ENCODE peak calls at places on chromosomes 11 and 22, in six cellular contexts. B is esophagus squamous epithelium, G is uterus, I is lower lobe of right lung, E is adipocyte, S is small intestine. F is an unnamed sample.

GRCh38 chr11:22670803-22671202 is 4.4 kb downstream of the GAS2 start:
- DNase-seq in I (no peak), G (no peak), S (peak), E (no peak), B (no peak), F (peak)

GRCh38 chr22:35850831-35851230 is 133.2 kb downstream of the APOL5 start:
- DNase-seq in B (no peak), S (no peak), G (no peak), E (no peak), I (no peak), F (no peak)

GRCh38 chr11:122127020-122127419 is 11.0 kb upstream of the BLID start:
- DNase-seq in S (no peak), G (no peak), E (no peak), I (no peak), B (no peak), F (no peak)

GRCh38 chr11:112837162-112837826 is 123.9 kb upstream of the NCAM1 start:
- DNase-seq in B (no peak), E (no peak), G (no peak), I (no peak), S (no peak), F (peak)

GRCh38 chr11:38332046-38332445 is 1734.0 kb upstream of the RAG2 start:
- DNase-seq in B (no peak), G (no peak), S (no peak), E (no peak), I (no peak), F (no peak)

GRCh38 chr11:96015911-96016565 is 92.1 kb upstream of the MTMR2 start:
- DNase-seq in G (no peak), B (no peak), I (no peak), E (no peak), S (no peak), F (peak)

GRCh38 chr11:105802390-105802789 is 192.5 kb downstream of the GRIA4 start:
- DNase-seq in B (no peak), I (no peak), G (no peak), E (no peak), S (no peak), F (no peak)

GRCh38 chr11:79894111-79894510 is 453.3 kb upstream of the TENM4 start:
- DNase-seq in B (no peak), S (no peak), I (no peak), G (no peak), E (no peak), F (no peak)

GRCh38 chr22:29879738-29880137 is 3.2 kb upstream of the MTMR3 start:
- DNase-seq in S (no peak), B (no peak), E (no peak), I (no peak), G (no peak), F (no peak)

GRCh38 chr11:134642206-134642605 is 230.2 kb upstream of the B3GAT1 start:
- DNase-seq in G (no peak), E (no peak), B (no peak), S (peak), I (no peak), F (no peak)

GRCh38 chr11:114987171-114987760 is 308.9 kb downstream of the NXPE2 start:
- DNase-seq in S (no peak), E (no peak), B (no peak), G (no peak), I (no peak), F (no peak)

GRCh38 chr11:64859542-64860414 is 15.3 kb upstream of the CDC42BPG start:
- DNase-seq in I (no peak), G (no peak), S (peak), B (no peak), E (no peak), F (no peak)

GRCh38 chr11:1519028-1519736 is 32.6 kb upstream of the MOB2 start:
- DNase-seq in G (no peak), I (no peak), B (no peak), S (no peak), E (no peak), F (no peak)

GRCh38 chr11:130478881-130479280 is 30.4 kb downstream of the ADAMTS15 start:
- DNase-seq in E (peak), B (no peak), G (no peak), S (no peak), I (no peak), F (peak)

GRCh38 chr11:78684377-78684776 is 109.7 kb upstream of the NARS2 start:
- DNase-seq in I (no peak), G (no peak), S (no peak), E (no peak), B (no peak), F (peak)

GRCh38 chr22:20131593-20131855 is at the start of gene ZDHHC8:
- DNase-seq in I (no peak), S (no peak), G (no peak), B (no peak), E (no peak), F (peak)

GRCh38 chr11:63800921-63801320 is 12.3 kb upstream of the SPINDOC start:
- DNase-seq in E (no peak), B (no peak), I (no peak), G (no peak), S (no peak), F (no peak)

GRCh38 chr11:63805844-63806415 is 7.3 kb upstream of the SPINDOC start:
- DNase-seq in E (no peak), G (no peak), S (no peak), I (no peak), B (no peak), F (no peak)

GRCh38 chr11:63804259-63804658 is 9.0 kb upstream of the SPINDOC start:
- DNase-seq in I (no peak), G (no peak), E (no peak), S (peak), B (no peak), F (no peak)

DNA sequence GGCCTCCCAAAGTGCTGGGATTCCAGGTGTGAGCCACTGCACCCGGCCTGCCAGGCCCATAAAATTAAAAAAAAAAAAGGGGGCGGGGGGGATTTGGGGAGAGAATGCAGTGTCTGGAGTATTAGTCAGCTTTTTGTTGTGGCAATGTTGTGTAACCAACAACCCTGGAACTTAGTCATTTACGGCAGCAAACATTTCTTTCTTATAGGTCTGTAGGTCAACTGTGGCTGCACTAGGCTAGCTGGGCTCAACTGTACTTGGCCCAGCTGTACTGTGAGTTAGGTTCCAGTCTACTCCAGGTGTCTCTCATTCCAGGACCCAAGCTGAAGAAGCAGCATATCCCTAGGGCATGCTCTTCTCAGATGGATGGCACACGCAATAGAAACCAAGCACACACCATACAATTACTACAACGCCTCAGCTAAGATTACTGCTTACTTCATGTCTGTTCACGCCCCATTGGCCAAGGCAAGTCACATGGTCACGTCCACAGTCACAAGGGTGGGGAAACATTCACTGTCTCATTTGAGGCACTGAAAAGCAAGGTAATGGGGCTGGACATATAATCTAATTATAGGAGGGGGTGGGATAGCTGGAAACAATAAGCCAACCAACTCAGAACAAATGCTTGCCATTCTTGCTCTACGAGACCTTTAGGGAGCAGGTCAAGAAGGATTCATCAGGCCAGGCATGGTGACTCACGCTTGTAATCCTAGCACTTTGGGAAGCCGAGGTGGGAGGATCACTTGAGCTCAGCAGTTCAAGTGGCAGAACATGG is 10.4 kb upstream of the SPINDOC start:
- DNase-seq in I (no peak), E (peak), B (no peak), S (peak), G (no peak), F (no peak)
- H3K4me3 ChIP-seq in I (no peak), E (no peak), B (no peak), S (no peak), G (no peak), F (no peak)

GRCh38 chr11:59216654-59217640 is 4.2 kb upstream of the MPEG1 start:
- DNase-seq in B (no peak), S (peak), G (peak), I (no peak), E (peak), F (no peak)

GRCh38 chr11:59208956-59209355 is 3.8 kb downstream of the MPEG1 start:
- DNase-seq in I (no peak), B (no peak), S (no peak), G (no peak), E (no peak), F (no peak)

GRCh38 chr11:59212222-59212621 is 505 bp downstream of the MPEG1 start:
- DNase-seq in I (no peak), E (no peak), S (no peak), B (no peak), G (no peak), F (no peak)

GRCh38 chr11:59214141-59214893 is 1.6 kb upstream of the MPEG1 start:
- DNase-seq in E (no peak), G (no peak), S (no peak), I (no peak), B (no peak), F (no peak)

DNA sequence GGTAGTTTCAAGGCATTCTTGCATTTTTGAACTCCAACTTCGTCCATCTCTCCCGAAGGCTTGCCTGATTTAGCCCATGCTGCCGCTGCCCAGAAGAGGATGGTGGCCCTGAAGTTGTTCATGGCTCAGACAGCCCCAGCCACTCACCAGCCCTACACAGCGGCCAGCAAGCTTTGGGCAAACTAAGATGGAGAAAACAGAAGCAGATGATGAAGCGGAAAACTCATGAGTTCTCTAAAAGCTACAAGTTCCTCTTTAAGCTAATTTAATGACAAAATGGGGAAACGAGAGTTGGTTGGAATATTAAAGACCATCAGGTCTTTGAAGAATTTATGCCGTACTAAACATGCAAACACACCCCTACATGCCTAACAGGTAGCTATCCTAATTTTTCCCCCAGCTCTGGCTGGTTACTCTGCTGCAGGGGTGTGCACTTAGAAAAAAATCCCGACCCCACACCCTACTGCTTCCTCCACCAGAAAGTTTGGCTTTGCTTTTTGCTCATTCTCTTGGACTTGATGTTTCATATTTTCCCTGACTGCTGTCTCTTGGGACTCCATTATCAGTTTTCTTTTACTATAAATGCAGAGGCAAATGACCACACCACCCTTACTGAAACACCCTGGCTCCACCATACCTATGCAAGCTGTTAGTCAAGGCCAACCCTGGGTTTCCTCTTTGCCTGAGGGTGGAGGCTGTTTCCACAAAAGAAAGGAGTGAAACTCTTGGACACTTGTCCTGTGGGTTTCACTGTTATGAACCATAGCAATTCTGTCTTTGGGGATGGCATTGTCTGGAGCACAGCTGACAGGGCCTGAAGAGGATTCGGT is at the start of gene MPEG1:
- DNase-seq in S (no peak), B (no peak), G (no peak), E (no peak), I (no peak), F (no peak)
- H3K4me3 ChIP-seq in S (no peak), B (no peak), G (no peak), E (no peak), I (peak), F (no peak)

DNA sequence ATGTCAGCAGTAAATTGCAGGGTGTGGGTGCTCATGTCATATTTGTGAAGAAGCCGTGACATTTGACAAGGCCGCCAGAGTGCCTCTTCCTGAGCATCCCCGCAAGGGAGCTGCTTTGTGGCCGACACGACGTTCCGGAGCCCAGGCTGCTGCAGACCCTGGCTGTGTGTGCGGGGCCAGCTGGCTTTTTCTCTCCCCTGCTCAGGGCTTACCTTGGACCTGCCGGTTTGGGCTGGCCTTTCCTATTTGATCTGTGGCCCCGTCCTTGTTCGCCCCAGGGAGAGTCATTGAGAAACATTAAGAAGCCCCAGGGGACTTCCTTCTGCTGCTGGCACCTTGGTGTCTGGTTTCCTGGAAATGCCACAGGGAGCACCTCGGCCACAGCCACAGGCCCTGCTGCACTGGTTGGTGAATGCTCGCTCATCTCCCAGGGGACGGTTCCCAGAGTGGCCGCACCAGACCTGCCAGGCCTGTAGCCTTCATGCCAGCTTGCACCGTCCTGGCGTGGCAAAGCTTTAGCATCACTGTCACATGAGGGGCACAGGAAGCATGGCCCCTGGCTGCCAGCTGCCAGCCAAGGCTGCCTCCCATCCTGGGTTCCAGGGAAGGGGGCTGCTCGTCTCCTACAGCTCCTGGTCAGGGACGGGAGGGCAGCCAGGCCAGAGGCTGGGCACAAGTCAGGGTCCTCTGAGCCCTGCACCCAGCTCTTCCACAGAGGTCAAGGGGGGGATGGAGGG is 5.4 kb downstream of the GRK2 start:
- DNase-seq in E (no peak), I (peak), G (peak), B (no peak), S (peak), F (peak)
- H3K4me3 ChIP-seq in E (no peak), I (peak), G (no peak), B (no peak), S (no peak), F (no peak)

GRCh38 chr11:68859123-68859522 is 17.4 kb upstream of the CPT1A start:
- DNase-seq in I (no peak), B (no peak), S (no peak), G (no peak), E (no peak), F (no peak)

GRCh38 chr11:68854273-68854958 is 12.7 kb upstream of the CPT1A start:
- DNase-seq in S (no peak), B (no peak), G (no peak), E (no peak), I (no peak), F (peak)

GRCh38 chr11:68857037-68857586 is 15.4 kb upstream of the CPT1A start:
- DNase-seq in B (no peak), I (no peak), G (no peak), S (no peak), E (no peak), F (no peak)

GRCh38 chr11:68852628-68853027 is 10.9 kb upstream of the CPT1A start:
- DNase-seq in G (no peak), B (no peak), E (no peak), I (no peak), S (no peak), F (no peak)

GRCh38 chr11:68855205-68855978 is 13.7 kb upstream of the CPT1A start:
- DNase-seq in S (peak), B (no peak), I (peak), E (peak), G (no peak), F (peak)
- H3K4me3 ChIP-seq in S (peak), B (peak), I (peak), E (peak), G (peak), F (peak)

F was measured in H7.